ENCODE peak calls at places on chromosome 7, in ten cellular contexts. D is neural progenitor cell; N is brain microvascular endothelial cell; Q is adrenal gland; J is HL-60; H is GM23248; S is CD8-positive, alpha-beta memory T cell; L is sigmoid colon; X is cardiac muscle cell; O is AG04450. E is an unnamed sample.

GRCh38 chr7:24831240-24831639 is 74.0 kb upstream of the GSDME start:
- DNase-seq in L (no peak), Q (no peak), D (no peak), O (no peak), H (peak; percentile 74), N (no peak), S (no peak), X (peak; percentile 61), J (no peak), E (peak; percentile 68)

GRCh38 chr7:137538361-137538762 is 194.8 kb upstream of the PTN start:
- DNase-seq in N (peak; percentile 81), J (no peak), H (peak; percentile 89), D (no peak), L (no peak), Q (no peak), O (peak; percentile 55), X (peak; percentile 47), S (no peak), E (no peak)

GRCh38 chr7:148563583-148564274 is 26.8 kb upstream of the C7orf33 start:
- DNase-seq in H (no peak), J (no peak), X (no peak), Q (no peak), N (no peak), D (no peak), O (no peak), L (no peak), S (no peak), E (no peak)

GRCh38 chr7:39271386-39271785 is 293.7 kb downstream of the POU6F2 start:
- DNase-seq in X (peak; percentile 31), Q (peak; percentile 45), J (no peak), O (no peak), H (peak; percentile 29), L (peak; percentile 82), S (no peak), N (peak; percentile 11), D (peak; percentile 40), E (no peak)

GRCh38 chr7:138665249-138665648 is 35.9 kb downstream of the SVOPL start:
- DNase-seq in Q (no peak), N (no peak), L (no peak), S (no peak), D (peak; percentile 13), J (no peak), O (no peak), H (no peak), X (no peak), E (no peak)

GRCh38 chr7:93945756-93946540 is 24.4 kb downstream of the GNG11 start:
- DNase-seq in D (no peak), L (no peak), S (no peak), O (no peak), N (no peak), X (peak; percentile 40), J (no peak), H (no peak), Q (no peak), E (peak; percentile 68)

GRCh38 chr7:104010052-104010909 is 20.8 kb upstream of the RELN start:
- DNase-seq in O (no peak), J (no peak), H (no peak), X (no peak), N (no peak), S (no peak), L (no peak), Q (no peak), D (no peak), E (no peak)

GRCh38 chr7:39353615-39354376 is 212.4 kb upstream of the YAE1 start:
- DNase-seq in S (no peak), D (peak; percentile 81), L (peak; percentile 76), H (peak; percentile 72), X (peak; percentile 78), J (no peak), N (peak; percentile 17), Q (peak; percentile 4), O (no peak), E (peak; percentile 37)

GRCh38 chr7:2165610-2166594 is 66.8 kb downstream of the MAD1L1 start:
- DNase-seq in J (no peak), Q (no peak), X (peak; percentile 16), D (no peak), N (no peak), L (no peak), O (no peak), H (no peak), S (no peak), E (no peak)

GRCh38 chr7:101576993-101577392 is 52.1 kb downstream of the MYL10 start:
- DNase-seq in L (no peak), Q (no peak), O (no peak), X (no peak), J (no peak), H (peak; percentile 20), D (no peak), N (no peak), S (no peak), E (no peak)

GRCh38 chr7:30136339-30136738 is 1.6 kb downstream of the MTURN start:
- DNase-seq in J (no peak), N (no peak), S (no peak), X (no peak), H (no peak), O (no peak), D (peak; percentile 39), L (no peak), Q (no peak), E (no peak)

GRCh38 chr7:105675873-105676484 is 94.7 kb upstream of the EFCAB10 start:
- DNase-seq in N (no peak), D (no peak), O (no peak), Q (peak; percentile 62), S (peak; percentile 75), X (no peak), H (no peak), L (no peak), J (no peak), E (no peak)

GRCh38 chr7:54932818-54933543 is 85.8 kb upstream of the EGFR start:
- DNase-seq in D (peak; percentile 82), S (no peak), X (peak; percentile 83), O (peak; percentile 18), H (peak; percentile 83), L (peak; percentile 84), J (no peak), N (peak; percentile 57), Q (peak; percentile 82), E (peak; percentile 28)

GRCh38 chr7:94223375-94224084 is 171.2 kb upstream of the COL1A2 start:
- DNase-seq in D (peak; percentile 83), L (no peak), Q (no peak), J (no peak), O (peak; percentile 34), H (peak; percentile 67), N (peak; percentile 44), X (peak; percentile 63), S (no peak), E (peak; percentile 77)

GRCh38 chr7:155815332-155816191 is 3.3 kb upstream of the SHH start:
- DNase-seq in H (peak; percentile 69), D (peak; percentile 86), Q (peak; percentile 80), S (no peak), N (peak; percentile 45), J (no peak), X (peak; percentile 50), L (no peak), O (no peak), E (peak; percentile 34)

GRCh38 chr7:108570146-108570755 is 577 bp downstream of the DNAJB9 start:
- DNase-seq in O (no peak), Q (peak; percentile 76), X (peak; percentile 47), S (peak; percentile 44), N (peak; percentile 42), J (no peak), L (peak; percentile 68), H (peak; percentile 77), D (peak; percentile 64), E (peak; percentile 69)

GRCh38 chr7:33495207-33495606 is 365.8 kb downstream of the BBS9 start:
- DNase-seq in H (peak; percentile 74), S (no peak), J (no peak), D (no peak), X (peak; percentile 7), N (peak; percentile 40), L (no peak), Q (peak; percentile 6), O (no peak), E (no peak)

GRCh38 chr7:116145245-116145852 is 65.0 kb upstream of the TES start:
- DNase-seq in Q (no peak), S (peak; percentile 3), D (no peak), J (no peak), H (no peak), O (no peak), X (no peak), L (no peak), N (no peak), E (no peak)

GRCh38 chr7:26200113-26200443 is 468 bp downstream of the HNRNPA2B1 start:
- DNase-seq in H (peak; percentile 88), S (peak; percentile 79), O (no peak), D (peak; percentile 81), J (no peak), L (peak; percentile 84), Q (peak; percentile 74), X (peak; percentile 59), N (no peak), E (peak; percentile 61)

GRCh38 chr7:77199008-77199966 is at the start of gene FGL2:
- DNase-seq in O (peak; percentile 15), Q (peak; percentile 58), D (peak; percentile 74), J (no peak), L (peak; percentile 89), H (peak; percentile 90), X (peak; percentile 77), S (peak; percentile 26), N (peak; percentile 32), E (no peak)

GRCh38 chr7:104943502-104944343 is 70.3 kb upstream of the KMT2E start:
- DNase-seq in L (peak; percentile 72), S (peak; percentile 71), Q (peak; percentile 84), H (no peak), D (no peak), N (peak; percentile 63), O (no peak), J (peak; percentile 88), X (peak; percentile 90), E (peak; percentile 100)

GRCh38 chr7:129898007-129898406 is 54.8 kb downstream of the UBE2H start:
- DNase-seq in L (no peak), H (no peak), D (no peak), N (no peak), J (no peak), S (no peak), X (no peak), O (no peak), Q (no peak), E (no peak)
- H3K27ac ChIP-seq in L (no peak overlapping the region), H (no peak overlapping the region), D (no peak overlapping the region), N (no peak overlapping the region), J (no peak overlapping the region), S (no peak overlapping the region), X (peak overlapping the region; percentile 76), O (no peak overlapping the region), Q (no peak overlapping the region), E (no peak overlapping the region)

GRCh38 chr7:7127773-7128172 is 54.6 kb upstream of the C1GALT1 start:
- DNase-seq in Q (no peak), L (no peak), O (no peak), H (no peak), J (no peak), X (no peak), N (no peak), S (no peak), D (no peak), E (no peak)
- H3K27ac ChIP-seq in Q (no peak overlapping the region), L (no peak overlapping the region), O (no peak overlapping the region), H (no peak overlapping the region), J (no peak overlapping the region), X (no peak overlapping the region), N (no peak overlapping the region), S (no peak overlapping the region), D (no peak overlapping the region), E (no peak overlapping the region)

GRCh38 chr7:157990878-157991250 is 596.8 kb downstream of the PTPRN2 start:
- DNase-seq in L (no peak), O (no peak), J (no peak), X (no peak), H (no peak), N (no peak), S (no peak), D (no peak), Q (no peak), E (no peak)
- H3K27ac ChIP-seq in L (no peak overlapping the region), O (no peak overlapping the region), J (no peak overlapping the region), X (no peak overlapping the region), H (no peak overlapping the region), N (no peak overlapping the region), S (no peak overlapping the region), D (no peak overlapping the region), Q (no peak overlapping the region), E (no peak overlapping the region)

GRCh38 chr7:73708961-73709360 is 10.5 kb downstream of the STX1A start:
- DNase-seq in Q (no peak), J (no peak), L (no peak), X (no peak), N (no peak), D (no peak), S (no peak), O (no peak), H (no peak), E (no peak)
- H3K27ac ChIP-seq in Q (no peak overlapping the region), J (no peak overlapping the region), L (no peak overlapping the region), X (no peak overlapping the region), N (no peak overlapping the region), D (no peak overlapping the region), S (no peak overlapping the region), O (no peak overlapping the region), H (no peak overlapping the region), E (no peak overlapping the region)

E was measured in endothelial cell of umbilical vein.